ENCODE peak calls at places on chromosomes 3 and 15, in nine cellular contexts. F is foreskin fibroblast, S is neural progenitor cell, G is nephron progenitor cell, L is GM10248, B is PC-3, O is MCF 10A, E is uterus, D is fibroblast of mammary gland. C is an unnamed sample.

GRCh38 chr15:73771380-73772095 is 18.4 kb upstream of the INSYN1 start:
- DNase-seq in F (no peak), S (peak), G (no peak), L (no peak), B (no peak), O (no peak), E (no peak), D (no peak), C (no peak)

GRCh38 chr3:140395134-140396075 is 282.5 kb upstream of the TRIM42 start:
- DNase-seq in F (no peak), S (no peak), G (no peak), L (no peak), B (no peak), O (no peak), E (no peak), D (peak), C (no peak)

GRCh38 chr3:107739227-107739626 is 216.5 kb downstream of the BBX start:
- DNase-seq in F (no peak), S (no peak), G (no peak), L (no peak), B (no peak), O (no peak), E (no peak), D (no peak), C (no peak)

GRCh38 chr15:58551764-58552504 is 120.1 kb downstream of the LIPC start:
- DNase-seq in F (peak), S (no peak), G (no peak), L (no peak), B (peak), O (peak), E (peak), D (peak), C (no peak)

GRCh38 chr3:52781741-52782140 is 4.3 kb downstream of the ITIH1 start:
- DNase-seq in F (no peak), S (no peak), G (no peak), L (no peak), B (no peak), O (no peak), E (no peak), D (no peak), C (no peak)

GRCh38 chr3:3578723-3579122 is 220.5 kb upstream of the LRRN1 start:
- DNase-seq in F (no peak), S (no peak), G (no peak), L (no peak), B (no peak), O (peak), E (no peak), D (no peak), C (no peak)

GRCh38 chr15:57432141-57432701 is 55.9 kb downstream of the CGNL1 start:
- DNase-seq in F (peak), S (no peak), G (no peak), L (no peak), B (no peak), O (no peak), E (no peak), D (no peak), C (no peak)

GRCh38 chr3:105705011-105705410 is 163.8 kb downstream of the CBLB start:
- DNase-seq in F (no peak), S (no peak), G (no peak), L (no peak), B (no peak), O (no peak), E (no peak), D (no peak), C (no peak)

GRCh38 chr3:142857056-142857455 is 31.8 kb downstream of the PCOLCE2 start:
- DNase-seq in F (no peak), S (peak), G (no peak), L (no peak), B (peak), O (peak), E (no peak), D (no peak), C (no peak)

GRCh38 chr15:55196458-55197361 is at the start of gene RSL24D1:
- DNase-seq in F (peak), S (peak), G (peak), L (peak), B (peak), O (peak), E (peak), D (peak), C (peak)

GRCh38 chr3:160400048-160400630 is 689 bp downstream of the SMC4 start:
- DNase-seq in F (peak), S (peak), G (peak), L (peak), B (peak), O (peak), E (peak), D (peak), C (peak)

GRCh38 chr3:45171283-45171682 is 25.1 kb upstream of the CDCP1 start:
- DNase-seq in F (no peak), S (no peak), G (no peak), L (no peak), B (peak), O (no peak), E (no peak), D (no peak), C (no peak)
- TF ChIP-seq CTCF in F (no peak), S (no peak), G (no peak), L (no peak), B (peak), O (no peak), E (no peak), D (no peak), C (no peak)

DNA sequence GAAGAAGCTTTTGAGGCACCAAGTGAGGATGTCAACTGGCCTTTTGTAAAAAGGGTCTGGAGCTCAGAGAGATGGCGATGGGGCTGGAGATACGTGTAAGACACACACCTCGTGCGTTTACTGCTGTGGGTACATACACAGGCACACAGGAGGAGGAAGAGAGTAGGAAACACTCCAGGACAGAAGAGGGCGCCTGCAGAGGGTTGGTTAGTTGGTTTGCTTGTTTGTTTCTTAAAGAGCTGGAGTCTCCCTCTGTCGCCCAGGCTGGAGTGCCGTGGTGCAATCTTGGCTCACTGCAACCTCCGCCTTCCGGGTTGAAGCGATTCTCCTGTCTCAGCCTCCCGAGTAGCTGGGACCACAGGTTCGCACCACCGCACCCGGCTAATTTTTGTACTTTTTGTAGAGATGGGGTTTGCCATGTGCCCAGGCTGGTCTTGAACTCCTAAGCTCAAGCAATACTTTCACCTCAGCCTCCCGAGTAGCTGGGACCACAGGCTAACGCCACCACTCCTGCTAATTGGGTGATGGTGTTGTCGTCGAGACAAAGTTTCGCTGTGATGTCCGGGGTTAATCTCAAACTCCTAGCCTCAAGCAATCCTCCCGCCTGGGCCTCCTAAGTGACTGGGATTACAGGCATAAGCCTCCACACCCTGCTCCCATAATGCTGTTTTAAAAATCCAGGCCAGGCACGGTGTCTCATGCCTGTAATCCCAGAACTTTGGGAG is 1.2 kb upstream of the PRR20G start:
- DNase-seq in F (no peak), S (no peak), G (no peak), L (no peak), B (no peak), O (no peak), E (no peak), D (no peak), C (no peak)
- TF ChIP-seq CTCF in F (no peak), S (no peak), G (no peak), L (no peak), B (no peak), O (no peak), E (no peak), D (no peak), C (no peak)

DNA sequence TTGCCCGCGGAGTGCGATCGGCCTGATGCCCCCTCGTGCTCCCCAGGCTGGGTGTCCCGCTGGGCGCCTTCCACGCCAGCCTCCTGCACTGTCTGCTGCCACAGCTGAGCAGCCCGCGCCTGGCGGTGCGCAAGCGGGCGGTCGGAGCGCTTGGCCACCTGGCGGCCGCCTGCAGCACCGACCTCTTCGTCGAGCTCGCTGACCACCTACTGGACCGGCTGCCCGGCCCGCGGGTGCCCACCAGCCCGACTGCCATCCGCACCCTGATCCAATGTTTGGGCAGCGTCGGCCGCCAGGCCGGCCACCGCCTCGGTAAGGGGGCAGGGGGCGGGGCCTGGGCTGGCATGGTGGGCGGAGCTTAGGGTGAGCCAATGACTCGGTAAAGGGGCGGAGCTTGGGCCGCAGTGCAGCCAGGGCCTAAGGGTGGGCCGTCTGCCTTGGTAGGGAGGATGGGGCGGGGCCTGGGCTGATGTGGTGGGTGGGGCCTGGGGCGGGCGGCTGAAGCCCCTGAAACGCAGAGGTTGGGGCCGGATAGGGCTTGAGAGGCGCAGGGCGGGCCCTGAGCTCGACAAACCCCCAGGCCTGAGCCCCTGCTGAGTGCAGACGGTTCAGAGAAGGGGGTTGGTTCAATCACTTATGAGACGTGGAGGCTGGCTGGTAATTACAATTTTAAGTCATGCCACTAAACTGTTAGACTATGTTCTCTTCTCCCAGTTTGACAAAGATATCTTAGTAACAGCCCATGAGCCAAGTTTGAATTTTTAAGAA is 13.7 kb downstream of the CAND2 start:
- DNase-seq in F (peak), S (peak), G (peak), L (peak), B (peak), O (peak), E (peak), D (peak), C (peak)
- TF ChIP-seq CTCF in F (peak), S (peak), G (peak), L (peak), B (peak), O (peak), E (peak), D (peak), C (peak)

DNA sequence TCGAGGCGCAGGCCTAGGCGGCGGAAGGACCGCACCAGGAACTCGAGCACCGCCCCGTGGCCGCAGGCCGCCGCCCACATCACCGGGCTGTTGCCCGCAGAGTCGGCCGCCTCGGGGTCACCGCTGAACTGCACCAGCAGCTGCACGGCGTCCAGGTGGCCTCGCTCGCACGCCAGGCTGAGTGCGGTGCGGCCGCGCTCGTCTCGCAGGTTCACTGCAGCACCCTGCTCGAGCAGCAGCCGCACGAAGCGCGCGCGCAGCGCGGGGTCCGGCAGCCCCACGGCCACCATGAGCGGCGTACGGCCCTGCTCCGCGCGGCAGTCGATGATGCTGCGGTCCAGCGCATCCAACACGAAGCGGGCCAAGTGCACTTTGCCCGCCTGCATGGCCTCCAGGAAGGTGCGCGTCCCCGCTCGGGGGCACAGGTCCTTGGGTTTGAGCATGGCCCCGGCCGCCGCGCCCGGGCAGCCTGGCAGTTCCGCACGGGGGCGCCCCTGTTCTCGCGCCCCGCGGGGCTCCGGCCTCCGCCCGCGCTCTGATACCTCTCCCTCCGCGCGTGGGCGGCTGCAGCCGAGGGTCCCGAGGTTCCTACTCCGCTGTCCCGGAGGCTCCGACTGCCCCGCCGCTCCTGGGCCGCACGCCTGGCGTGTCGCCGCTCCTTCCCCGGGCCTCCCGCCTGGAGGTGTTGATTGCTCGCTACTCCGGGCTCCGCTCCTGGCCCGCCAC is 557 bp downstream of the ANKRD63 start:
- DNase-seq in F (no peak), S (peak), G (peak), L (peak), B (peak), O (no peak), E (no peak), D (no peak), C (peak)
- TF ChIP-seq CTCF in F (peak), S (peak), G (no peak), L (peak), B (peak), O (peak), E (peak), D (no peak), C (peak)

DNA sequence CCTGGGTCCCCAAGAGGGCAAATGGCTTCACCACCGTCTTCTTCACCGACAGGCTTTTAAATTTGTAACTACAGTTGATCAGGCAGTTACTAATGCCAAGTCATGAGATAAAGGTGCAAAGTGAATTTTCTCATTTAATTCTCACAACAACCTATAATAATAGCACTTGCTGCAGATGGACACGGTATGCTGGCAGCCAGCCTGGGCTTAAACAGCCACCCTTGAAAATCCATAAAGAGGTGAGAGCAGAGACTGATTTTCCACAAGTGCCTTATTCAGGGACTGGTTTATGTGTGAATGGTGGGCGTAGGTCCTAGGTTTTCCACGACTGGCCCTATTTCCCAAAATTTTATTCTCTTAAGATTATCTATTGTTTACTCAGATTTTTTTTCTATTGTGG is 117.8 kb downstream of the RAB11A start:
- DNase-seq in F (no peak), S (no peak), G (no peak), L (no peak), B (no peak), O (no peak), E (no peak), D (no peak), C (no peak)
- TF ChIP-seq CTCF in F (no peak), S (no peak), G (no peak), L (no peak), B (no peak), O (no peak), E (no peak), D (no peak), C (no peak)

DNA sequence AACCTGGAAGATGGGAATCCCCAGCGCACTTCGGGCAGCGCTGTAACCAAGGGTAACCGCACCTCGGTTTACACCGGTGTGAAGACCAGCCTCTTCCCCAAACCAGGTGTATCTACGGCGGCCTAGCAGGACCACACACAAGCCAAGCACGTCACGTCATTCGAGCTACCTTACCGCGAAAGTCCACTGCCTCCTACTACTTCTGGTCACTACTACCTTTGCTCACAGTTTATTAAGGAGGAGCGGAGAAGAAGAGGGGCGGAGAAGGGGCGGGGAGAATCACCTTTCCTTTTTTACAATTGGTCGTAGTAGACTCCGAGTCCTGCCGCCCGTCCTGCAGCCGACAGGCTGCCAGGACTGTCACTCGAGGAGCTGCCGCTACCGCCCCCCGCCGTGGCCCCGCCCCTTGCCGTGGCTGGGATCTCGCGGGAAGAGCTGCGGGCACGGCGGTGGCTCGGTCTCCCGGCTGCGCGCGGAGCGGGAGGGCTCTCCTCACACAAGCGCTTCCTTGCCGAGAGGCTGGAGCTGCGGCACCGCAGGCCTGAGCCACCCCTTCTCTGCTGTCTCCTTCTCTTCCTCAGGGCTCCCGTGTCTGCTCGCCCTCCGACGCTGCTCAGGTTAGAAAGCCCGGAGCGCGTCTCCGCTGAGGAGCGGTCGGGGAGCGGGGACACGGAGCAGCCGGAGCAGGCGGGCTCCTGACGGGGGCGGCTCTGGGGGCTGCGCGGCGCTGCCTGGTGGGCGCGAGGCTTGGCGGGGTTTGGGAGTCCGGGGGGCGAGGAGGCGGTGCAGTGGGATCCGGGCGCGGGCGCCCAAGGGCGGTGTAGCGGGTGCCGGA is at the start of gene GLCE:
- DNase-seq in F (peak), S (peak), G (peak), L (peak), B (peak), O (peak), E (peak), D (peak), C (peak)
- TF ChIP-seq CTCF in F (no peak), S (no peak), G (no peak), L (no peak), B (no peak), O (no peak), E (peak), D (no peak), C (no peak)

C was measured in GM13976.